ENCODE peak calls at places on chromosomes 1 and 21, in six cellular contexts. M is endothelial cell, W is psoas muscle, N is B cell, G is astrocyte of the spinal cord, S is brain microvascular endothelial cell. D is an unnamed sample.
A peak's percentile ranks its signal among the peaks of the same experiment; 100 is the strongest.

GRCh38 chr1:53115403-53116306 is 26.8 kb downstream of the SLC1A7 start:
- DNase-seq in M (no peak), W (no peak), N (no peak), G (no peak), S (no peak), D (no peak)

GRCh38 chr1:30242722-30243465 is 480.5 kb downstream of the MATN1 start:
- DNase-seq in M (no peak), W (no peak), N (no peak), G (no peak), S (no peak), D (no peak)

GRCh38 chr1:47444317-47444577 is 6.4 kb downstream of the FOXD2 start:
- DNase-seq in M (no peak), W (no peak), N (no peak), G (no peak), S (no peak), D (no peak)

GRCh38 chr1:22567994-22568393 is 4.7 kb downstream of the EPHA8 start:
- DNase-seq in M (no peak), W (no peak), N (no peak), G (no peak), S (no peak), D (no peak)

GRCh38 chr1:69567847-69568434 is at the start of gene LRRC7:
- DNase-seq in M (peak; percentile 43), W (no peak), N (no peak), G (no peak), S (no peak), D (peak; percentile 15)

GRCh38 chr1:195218428-195219212 is 1389.6 kb downstream of the KCNT2 start:
- DNase-seq in M (no peak), W (no peak), N (no peak), G (no peak), S (no peak), D (no peak)

GRCh38 chr1:42146916-42147320 is 6.3 kb upstream of the GUCA2B start:
- DNase-seq in M (peak; percentile 79), W (peak; percentile 49), N (peak; percentile 57), G (peak; percentile 43), S (peak; percentile 56), D (peak; percentile 83)

GRCh38 chr1:178451529-178451928 is 45.2 kb downstream of the CLEC20A start:
- DNase-seq in M (no peak), W (no peak), N (no peak), G (peak; percentile 28), S (peak; percentile 56), D (no peak)

GRCh38 chr1:205983925-205984725 is 19.1 kb downstream of the RAB7B start:
- DNase-seq in M (peak; percentile 69), W (peak; percentile 63), N (peak; percentile 54), G (peak; percentile 55), S (no peak), D (peak; percentile 71)

GRCh38 chr1:20640183-20640597 is 6.9 kb downstream of the PINK1 start:
- DNase-seq in M (peak; percentile 59), W (no peak), N (peak; percentile 72), G (peak; percentile 52), S (peak; percentile 34), D (peak; percentile 77)

GRCh38 chr1:12052008-12052573 is 11.0 kb upstream of the TNFRSF8 start:
- DNase-seq in M (no peak), W (peak; percentile 75), N (no peak), G (peak; percentile 76), S (peak; percentile 73), D (peak; percentile 86)

GRCh38 chr21:14376854-14377253 is 6.1 kb downstream of the HSPA13 start:
- DNase-seq in M (no peak), W (no peak), N (no peak), G (no peak), S (no peak), D (no peak)

GRCh38 chr1:85612704-85613361 is 32.3 kb downstream of the CCN1 start:
- DNase-seq in M (no peak), W (no peak), N (no peak), G (peak; percentile 89), S (peak; percentile 94), D (no peak)

GRCh38 chr1:27142464-27142863 is 12.5 kb downstream of the SLC9A1 start:
- DNase-seq in M (no peak), W (no peak), N (no peak), G (no peak), S (no peak), D (no peak)

GRCh38 chr1:234239515-234239914 is 133.7 kb upstream of the COA6 start:
- DNase-seq in M (no peak), W (no peak), N (no peak), G (no peak), S (no peak), D (no peak)

GRCh38 chr21:18142639-18143038 is 102.0 kb upstream of the CHODL start:
- DNase-seq in M (no peak), W (no peak), N (no peak), G (no peak), S (no peak), D (no peak)

GRCh38 chr1:112251766-112252506 is 144.1 kb upstream of the CTTNBP2NL start:
- DNase-seq in M (no peak), W (no peak), N (no peak), G (peak; percentile 20), S (peak; percentile 50), D (no peak)

GRCh38 chr1:220339581-220339980 is 67.3 kb upstream of the RAB3GAP2 start:
- DNase-seq in M (no peak), W (no peak), N (no peak), G (no peak), S (no peak), D (no peak)
- TF ChIP-seq CTCF in M (no peak), W (peak; percentile 23), N (no peak), G (no peak), S (no peak), D (no peak)

DNA sequence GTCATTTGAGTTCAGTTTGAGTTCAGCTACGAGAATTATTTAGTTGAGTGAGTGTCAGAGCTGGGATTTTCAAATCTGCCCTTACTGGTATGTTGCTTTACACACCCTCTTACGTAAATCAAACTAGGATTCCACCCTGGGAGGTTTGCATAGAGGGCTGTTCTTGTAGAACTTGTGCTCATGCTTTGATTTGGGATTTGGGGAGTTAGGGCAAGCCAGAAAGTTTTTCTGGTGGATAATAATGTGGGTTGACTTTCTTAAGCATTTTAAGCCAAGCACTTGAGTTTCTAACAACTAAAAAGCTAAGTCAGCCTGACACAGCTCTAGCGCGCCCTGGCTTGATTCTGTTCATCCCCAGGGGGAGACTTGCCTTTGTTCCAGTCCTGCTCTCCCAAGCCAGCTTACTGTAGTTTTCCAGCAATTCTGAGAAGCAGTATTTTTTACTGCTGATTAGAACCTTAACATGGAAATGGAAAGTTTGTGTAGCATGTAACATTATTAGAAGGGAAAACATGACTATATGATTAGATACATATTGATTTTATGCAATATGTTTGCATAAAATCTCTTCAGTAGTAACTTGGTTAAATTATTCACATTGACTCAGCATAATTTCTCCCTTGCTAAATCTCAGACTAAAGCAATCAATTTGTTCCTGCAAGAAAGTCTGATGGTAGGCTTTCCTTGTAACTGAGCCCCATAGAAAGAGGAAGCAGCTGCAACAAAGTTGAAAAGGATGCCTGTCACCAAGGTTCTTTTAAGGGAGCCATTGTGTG is 11.1 kb upstream of the PGD start:
- DNase-seq in M (no peak), W (peak; percentile 30), N (peak; percentile 33), G (peak; percentile 82), S (peak; percentile 31), D (peak; percentile 46)
- TF ChIP-seq CTCF in M (no peak), W (no peak), N (no peak), G (no peak), S (peak; percentile 44), D (no peak)

DNA sequence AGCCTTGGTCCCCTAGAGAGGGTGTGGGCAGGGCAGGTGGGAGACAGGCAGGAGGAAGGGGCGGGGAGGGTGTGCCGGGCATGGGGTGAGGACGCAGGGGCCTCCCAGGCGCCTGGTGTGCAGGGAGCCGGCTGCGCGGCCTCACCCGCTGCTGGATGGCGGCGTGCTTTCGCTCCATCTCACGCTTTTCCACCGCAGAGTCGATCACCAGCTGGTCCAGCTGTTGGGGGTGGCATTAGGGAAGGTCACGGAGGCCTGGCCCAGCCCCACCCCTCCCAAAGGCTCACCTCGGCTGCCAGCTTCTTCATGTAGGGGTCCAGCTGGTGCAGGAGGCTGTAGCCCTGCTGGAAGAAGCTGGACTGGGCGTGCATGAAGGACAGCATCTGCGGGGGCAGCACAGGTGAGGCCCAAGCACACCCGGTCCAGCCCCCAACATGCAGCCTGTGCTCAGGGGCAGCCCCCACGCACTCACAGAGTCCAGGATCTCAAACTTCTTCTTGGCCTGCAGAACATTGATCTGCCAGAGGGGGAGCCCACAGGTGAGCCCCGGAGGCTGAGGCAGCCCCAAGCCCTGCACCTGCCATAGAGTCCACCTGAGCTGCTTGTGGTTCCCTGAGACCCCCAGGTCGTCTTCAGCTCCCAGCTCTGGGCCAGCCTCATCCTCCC is 7.9 kb downstream of the ACAP3 start:
- DNase-seq in M (no peak), W (no peak), N (peak; percentile 49), G (no peak), S (no peak), D (no peak)
- TF ChIP-seq CTCF in M (peak; percentile 56), W (peak; percentile 6), N (peak; percentile 59), G (peak; percentile 44), S (peak; percentile 65), D (peak; percentile 49)

GRCh38 chr1:56817716-56818463 is 1.3 kb downstream of the FYB2 start:
- DNase-seq in M (no peak), W (no peak), N (no peak), G (no peak), S (no peak), D (no peak)

GRCh38 chr1:56816909-56817308 is 2.3 kb downstream of the FYB2 start:
- DNase-seq in M (no peak), W (no peak), N (no peak), G (no peak), S (no peak), D (no peak)

GRCh38 chr1:56821462-56821797 is 2.2 kb upstream of the FYB2 start:
- DNase-seq in M (no peak), W (no peak), N (no peak), G (peak; percentile 15), S (peak; percentile 51), D (no peak)

GRCh38 chr1:56819393-56819899 is at the start of gene FYB2:
- DNase-seq in M (no peak), W (no peak), N (no peak), G (peak; percentile 40), S (no peak), D (no peak)

DNA sequence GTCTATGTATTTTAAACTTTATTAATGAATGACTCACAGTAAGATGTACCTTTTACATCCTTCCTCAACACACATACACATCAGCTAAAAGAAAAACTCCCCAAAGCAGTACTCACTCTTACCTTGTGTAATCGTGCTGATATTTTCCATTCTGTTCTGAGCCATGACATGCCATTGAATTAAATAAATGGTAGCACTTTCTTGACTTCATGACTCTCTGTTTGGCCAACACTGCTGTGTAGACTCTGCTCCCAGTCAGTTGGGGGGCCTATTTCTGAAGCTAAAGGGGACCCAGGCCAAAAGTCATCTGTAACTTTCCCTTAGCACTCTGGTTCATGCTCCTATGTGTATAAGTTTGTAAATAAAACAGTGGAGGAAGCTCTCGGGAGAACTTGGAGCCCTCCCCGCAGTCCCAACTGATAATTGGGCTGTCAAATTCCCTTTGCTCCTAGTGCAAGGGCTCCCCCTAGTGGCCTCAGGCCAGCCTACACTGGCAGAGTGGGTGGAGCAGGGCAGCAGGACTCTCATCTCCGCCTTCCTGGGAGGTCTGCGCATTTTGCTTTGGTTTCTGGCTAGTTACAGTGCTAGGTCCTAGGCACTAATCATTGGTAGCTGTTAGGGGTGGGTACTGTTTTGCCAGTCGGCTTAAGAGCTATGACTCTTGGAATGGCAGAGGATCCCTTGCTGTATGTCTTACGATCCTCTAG is 1.7 kb upstream of the FYB2 start:
- DNase-seq in M (peak; percentile 94), W (peak; percentile 79), N (peak; percentile 63), G (peak; percentile 74), S (peak; percentile 79), D (peak; percentile 80)
- TF ChIP-seq CTCF in M (peak; percentile 95), W (peak; percentile 95), N (peak; percentile 82), G (peak; percentile 99), S (peak; percentile 100), D (peak; percentile 96)